ENCODE peak calls at places on chromosomes 3 and 15, in ten cellular contexts. L, H, A, R, G, T, X, Q, M and I are unnamed samples.

GRCh38 chr15:90611157-90611556 is 81.4 kb downstream of the CRTC3 start:
- DNase-seq in L (no peak), H (no peak), A (no peak), R (no peak), G (no peak), T (no peak), X (no peak), Q (no peak), M (no peak), I (no peak)

GRCh38 chr3:98705694-98706093 is 57.4 kb upstream of the ST3GAL6 start:
- DNase-seq in L (no peak), H (no peak), A (no peak), R (no peak), G (no peak), T (no peak), X (no peak), Q (no peak), M (no peak), I (no peak)

GRCh38 chr15:67854358-67854757 is 14.5 kb upstream of the RNU6-1 start:
- DNase-seq in L (no peak), H (no peak), A (no peak), R (no peak), G (no peak), T (no peak), X (no peak), Q (no peak), M (no peak), I (no peak)

GRCh38 chr3:14806641-14807263 is 12.0 kb upstream of the FGD5 start:
- DNase-seq in L (no peak), H (no peak), A (no peak), R (no peak), G (no peak), T (no peak), X (peak; percentile 67), Q (no peak), M (no peak), I (no peak)

GRCh38 chr3:22835041-22835440 is 368.1 kb upstream of the UBE2E2 start:
- DNase-seq in L (no peak), H (peak; percentile 48), A (no peak), R (no peak), G (no peak), T (no peak), X (no peak), Q (no peak), M (no peak), I (no peak)

GRCh38 chr3:169546368-169546767 is 117.1 kb downstream of the MECOM start:
- DNase-seq in L (no peak), H (no peak), A (no peak), R (no peak), G (no peak), T (no peak), X (no peak), Q (no peak), M (no peak), I (no peak)

GRCh38 chr3:194886836-194887235 is 201.2 kb downstream of the FAM43A start:
- DNase-seq in L (no peak), H (no peak), A (no peak), R (no peak), G (no peak), T (no peak), X (no peak), Q (no peak), M (no peak), I (no peak)

GRCh38 chr3:170128259-170128976 is 53.1 kb downstream of the PHC3 start:
- DNase-seq in L (no peak), H (peak; percentile 32), A (no peak), R (no peak), G (no peak), T (no peak), X (no peak), Q (no peak), M (no peak), I (no peak)

GRCh38 chr3:107372506-107372905 is 4.7 kb upstream of the CCDC54 start:
- DNase-seq in L (no peak), H (no peak), A (no peak), R (no peak), G (no peak), T (no peak), X (no peak), Q (no peak), M (no peak), I (no peak)

GRCh38 chr3:72660270-72661114 is 187.8 kb downstream of the SHQ1 start:
- DNase-seq in L (no peak), H (no peak), A (no peak), R (no peak), G (no peak), T (no peak), X (no peak), Q (no peak), M (no peak), I (no peak)

GRCh38 chr3:183473969-183474368 is 45.5 kb upstream of the MCF2L2 start:
- DNase-seq in L (no peak), H (no peak), A (no peak), R (no peak), G (no peak), T (no peak), X (no peak), Q (no peak), M (no peak), I (no peak)